ENCODE peak calls at places on chromosomes 11 and 22, in five cellular contexts. One of them, this sample, is unnamed.

GRCh38 chr11:115926601-115927000 is 422.4 kb upstream of the CADM1 start:
- DNase-seq in epithelial cell of esophagus: no peak
- DNase-seq in kidney tubule cell: no peak
- DNase-seq in RPMI8226: no peak
- DNase-seq in stimulated activated CD8-positive, alpha-beta memory T cell treated with anti-CD3 and anti-CD28 coated beads, Interleukin-4, amount 100 ng/mL, for 1 hour: no peak
- DNase-seq in this sample: no peak

GRCh38 chr11:1482581-1483444 is 3.8 kb downstream of the MOB2 start:
- DNase-seq in epithelial cell of esophagus: no peak
- DNase-seq in kidney tubule cell: no peak
- DNase-seq in RPMI8226: no peak
- DNase-seq in stimulated activated CD8-positive, alpha-beta memory T cell treated with anti-CD3 and anti-CD28 coated beads, Interleukin-4, amount 100 ng/mL, for 1 hour: no peak
- DNase-seq in this sample: no peak

GRCh38 chr11:2259466-2259830 is 10.9 kb downstream of the ASCL2 start:
- DNase-seq in epithelial cell of esophagus: no peak
- DNase-seq in kidney tubule cell: no peak
- DNase-seq in RPMI8226: no peak
- DNase-seq in stimulated activated CD8-positive, alpha-beta memory T cell treated with anti-CD3 and anti-CD28 coated beads, Interleukin-4, amount 100 ng/mL, for 1 hour: no peak
- DNase-seq in this sample: peak

GRCh38 chr22:49768961-49769690 is 58.5 kb downstream of the BRD1 start:
- DNase-seq in epithelial cell of esophagus: no peak
- DNase-seq in kidney tubule cell: peak
- DNase-seq in RPMI8226: no peak
- DNase-seq in stimulated activated CD8-positive, alpha-beta memory T cell treated with anti-CD3 and anti-CD28 coated beads, Interleukin-4, amount 100 ng/mL, for 1 hour: no peak
- DNase-seq in this sample: no peak

GRCh38 chr22:36156515-36157419 is 3.8 kb downstream of the APOL3 start:
- DNase-seq in epithelial cell of esophagus: peak
- DNase-seq in kidney tubule cell: peak
- DNase-seq in RPMI8226: peak
- DNase-seq in stimulated activated CD8-positive, alpha-beta memory T cell treated with anti-CD3 and anti-CD28 coated beads, Interleukin-4, amount 100 ng/mL, for 1 hour: peak
- DNase-seq in this sample: peak

GRCh38 chr22:46929689-46930225 is 167.3 kb downstream of the TBC1D22A start:
- DNase-seq in epithelial cell of esophagus: no peak
- DNase-seq in kidney tubule cell: peak
- DNase-seq in RPMI8226: no peak
- DNase-seq in stimulated activated CD8-positive, alpha-beta memory T cell treated with anti-CD3 and anti-CD28 coated beads, Interleukin-4, amount 100 ng/mL, for 1 hour: no peak
- DNase-seq in this sample: no peak

GRCh38 chr11:130381317-130381716 is 47.1 kb downstream of the ADAMTS8 start:
- DNase-seq in epithelial cell of esophagus: no peak
- DNase-seq in kidney tubule cell: peak
- DNase-seq in RPMI8226: peak
- DNase-seq in stimulated activated CD8-positive, alpha-beta memory T cell treated with anti-CD3 and anti-CD28 coated beads, Interleukin-4, amount 100 ng/mL, for 1 hour: no peak
- DNase-seq in this sample: no peak

GRCh38 chr11:68090706-68091105 is 30.5 kb downstream of the CHKA start:
- DNase-seq in epithelial cell of esophagus: peak
- DNase-seq in kidney tubule cell: peak
- DNase-seq in RPMI8226: no peak
- DNase-seq in stimulated activated CD8-positive, alpha-beta memory T cell treated with anti-CD3 and anti-CD28 coated beads, Interleukin-4, amount 100 ng/mL, for 1 hour: no peak
- DNase-seq in this sample: no peak

GRCh38 chr11:43868852-43869567 is 11.6 kb upstream of the ALKBH3 start:
- DNase-seq in epithelial cell of esophagus: peak
- DNase-seq in kidney tubule cell: peak
- DNase-seq in RPMI8226: peak
- DNase-seq in stimulated activated CD8-positive, alpha-beta memory T cell treated with anti-CD3 and anti-CD28 coated beads, Interleukin-4, amount 100 ng/mL, for 1 hour: no peak
- DNase-seq in this sample: no peak

GRCh38 chr11:134252539-134253188 is 488 bp downstream of the THYN1 start:
- DNase-seq in epithelial cell of esophagus: peak
- DNase-seq in kidney tubule cell: no peak
- DNase-seq in RPMI8226: peak
- DNase-seq in stimulated activated CD8-positive, alpha-beta memory T cell treated with anti-CD3 and anti-CD28 coated beads, Interleukin-4, amount 100 ng/mL, for 1 hour: no peak
- DNase-seq in this sample: no peak

GRCh38 chr11:2797741-2798361 is 87.7 kb downstream of the CDKN1C start:
- DNase-seq in epithelial cell of esophagus: no peak
- DNase-seq in kidney tubule cell: no peak
- DNase-seq in RPMI8226: no peak
- DNase-seq in stimulated activated CD8-positive, alpha-beta memory T cell treated with anti-CD3 and anti-CD28 coated beads, Interleukin-4, amount 100 ng/mL, for 1 hour: no peak
- DNase-seq in this sample: no peak

GRCh38 chr11:44607987-44608386 is 42.5 kb downstream of the CD82 start:
- DNase-seq in epithelial cell of esophagus: no peak
- DNase-seq in kidney tubule cell: no peak
- DNase-seq in RPMI8226: no peak
- DNase-seq in stimulated activated CD8-positive, alpha-beta memory T cell treated with anti-CD3 and anti-CD28 coated beads, Interleukin-4, amount 100 ng/mL, for 1 hour: no peak
- DNase-seq in this sample: no peak

GRCh38 chr22:39734866-39735265 is 158.7 kb downstream of the ENTHD1 start:
- DNase-seq in epithelial cell of esophagus: no peak
- DNase-seq in kidney tubule cell: no peak
- DNase-seq in RPMI8226: no peak
- DNase-seq in stimulated activated CD8-positive, alpha-beta memory T cell treated with anti-CD3 and anti-CD28 coated beads, Interleukin-4, amount 100 ng/mL, for 1 hour: no peak
- DNase-seq in this sample: no peak

GRCh38 chr11:69878927-69879733 is 59.9 kb upstream of the FGF3 start:
- DNase-seq in epithelial cell of esophagus: no peak
- DNase-seq in kidney tubule cell: no peak
- DNase-seq in RPMI8226: no peak
- DNase-seq in stimulated activated CD8-positive, alpha-beta memory T cell treated with anti-CD3 and anti-CD28 coated beads, Interleukin-4, amount 100 ng/mL, for 1 hour: no peak
- DNase-seq in this sample: no peak

GRCh38 chr11:2526808-2527381 is 82.1 kb downstream of the KCNQ1 start:
- DNase-seq in epithelial cell of esophagus: no peak
- DNase-seq in kidney tubule cell: peak
- DNase-seq in RPMI8226: peak
- DNase-seq in stimulated activated CD8-positive, alpha-beta memory T cell treated with anti-CD3 and anti-CD28 coated beads, Interleukin-4, amount 100 ng/mL, for 1 hour: no peak
- DNase-seq in this sample: peak

GRCh38 chr11:13339196-13340153 is 61.9 kb downstream of the BMAL1 start:
- DNase-seq in epithelial cell of esophagus: peak
- DNase-seq in kidney tubule cell: peak
- DNase-seq in RPMI8226: no peak
- DNase-seq in stimulated activated CD8-positive, alpha-beta memory T cell treated with anti-CD3 and anti-CD28 coated beads, Interleukin-4, amount 100 ng/mL, for 1 hour: no peak
- DNase-seq in this sample: no peak

GRCh38 chr11:95156916-95157568 is 67.4 kb downstream of the ENDOD1 start:
- DNase-seq in epithelial cell of esophagus: no peak
- DNase-seq in kidney tubule cell: no peak
- DNase-seq in RPMI8226: no peak
- DNase-seq in stimulated activated CD8-positive, alpha-beta memory T cell treated with anti-CD3 and anti-CD28 coated beads, Interleukin-4, amount 100 ng/mL, for 1 hour: no peak
- DNase-seq in this sample: no peak

GRCh38 chr11:30908272-30908671 is 322.1 kb upstream of the MPPED2 start:
- DNase-seq in epithelial cell of esophagus: no peak
- DNase-seq in kidney tubule cell: no peak
- DNase-seq in RPMI8226: no peak
- DNase-seq in stimulated activated CD8-positive, alpha-beta memory T cell treated with anti-CD3 and anti-CD28 coated beads, Interleukin-4, amount 100 ng/mL, for 1 hour: no peak
- DNase-seq in this sample: no peak

GRCh38 chr11:56841210-56841810 is 92.8 kb upstream of the OR9G4 start:
- DNase-seq in epithelial cell of esophagus: peak
- DNase-seq in kidney tubule cell: peak
- DNase-seq in RPMI8226: peak
- DNase-seq in stimulated activated CD8-positive, alpha-beta memory T cell treated with anti-CD3 and anti-CD28 coated beads, Interleukin-4, amount 100 ng/mL, for 1 hour: no peak
- DNase-seq in this sample: peak

GRCh38 chr11:66497206-66497605 is 13.2 kb upstream of the BBS1 start:
- DNase-seq in epithelial cell of esophagus: no peak
- DNase-seq in kidney tubule cell: no peak
- DNase-seq in RPMI8226: no peak
- DNase-seq in stimulated activated CD8-positive, alpha-beta memory T cell treated with anti-CD3 and anti-CD28 coated beads, Interleukin-4, amount 100 ng/mL, for 1 hour: no peak
- DNase-seq in this sample: no peak

GRCh38 chr11:62538470-62539237 is 8.0 kb downstream of the AHNAK start:
- DNase-seq in epithelial cell of esophagus: no peak
- DNase-seq in kidney tubule cell: no peak
- DNase-seq in RPMI8226: peak
- DNase-seq in stimulated activated CD8-positive, alpha-beta memory T cell treated with anti-CD3 and anti-CD28 coated beads, Interleukin-4, amount 100 ng/mL, for 1 hour: no peak
- DNase-seq in this sample: no peak

GRCh38 chr11:15159085-15159484 is 44.4 kb downstream of the INSC start:
- DNase-seq in epithelial cell of esophagus: peak
- DNase-seq in kidney tubule cell: peak
- DNase-seq in RPMI8226: no peak
- DNase-seq in stimulated activated CD8-positive, alpha-beta memory T cell treated with anti-CD3 and anti-CD28 coated beads, Interleukin-4, amount 100 ng/mL, for 1 hour: no peak
- DNase-seq in this sample: no peak

GRCh38 chr11:57501951-57502350 is 13.6 kb downstream of the SLC43A1 start:
- DNase-seq in epithelial cell of esophagus: no peak
- DNase-seq in kidney tubule cell: peak
- DNase-seq in RPMI8226: no peak
- DNase-seq in stimulated activated CD8-positive, alpha-beta memory T cell treated with anti-CD3 and anti-CD28 coated beads, Interleukin-4, amount 100 ng/mL, for 1 hour: no peak
- DNase-seq in this sample: no peak